ENCODE peak calls at places on chromosomes 11 and 22, in six cellular contexts. One of them, this sample, is unnamed. For H3K27me3, the result is how much of the 10 kb centered on the place peaks cover.

GRCh38 chr11:76918941-76919386 is 58.2 kb downstream of the ACER3 start:
- DNase-seq in right atrium auricular region: no peak
- DNase-seq in neural progenitor cell: peak
- DNase-seq in mammary epithelial cell: peak
- DNase-seq in heart right ventricle: no peak
- DNase-seq in esophagus squamous epithelium: no peak
- DNase-seq in this sample: peak

GRCh38 chr11:126465573-126466287 is 110.2 kb downstream of the ST3GAL4 start:
- DNase-seq in heart right ventricle: no peak
- DNase-seq in esophagus squamous epithelium: no peak
- DNase-seq in neural progenitor cell: no peak
- DNase-seq in right atrium auricular region: no peak
- DNase-seq in mammary epithelial cell: no peak
- DNase-seq in this sample: peak

GRCh38 chr22:50200333-50201190 is at the start of gene SELENOO:
- DNase-seq in mammary epithelial cell: peak
- DNase-seq in heart right ventricle: peak
- DNase-seq in right atrium auricular region: peak
- DNase-seq in esophagus squamous epithelium: peak
- DNase-seq in neural progenitor cell: peak
- DNase-seq in this sample: peak

GRCh38 chr11:110896358-110896757 is 184.1 kb upstream of the ARHGAP20 start:
- DNase-seq in esophagus squamous epithelium: no peak
- DNase-seq in neural progenitor cell: no peak
- DNase-seq in mammary epithelial cell: no peak
- DNase-seq in heart right ventricle: no peak
- DNase-seq in right atrium auricular region: no peak
- DNase-seq in this sample: peak

GRCh38 chr22:45477366-45478107 is 25.1 kb upstream of the FBLN1 start:
- DNase-seq in neural progenitor cell: no peak
- DNase-seq in mammary epithelial cell: no peak
- DNase-seq in heart right ventricle: no peak
- DNase-seq in right atrium auricular region: no peak
- DNase-seq in esophagus squamous epithelium: no peak
- DNase-seq in this sample: no peak

GRCh38 chr22:31253949-31254348 is 38.3 kb downstream of the PIK3IP1 start:
- DNase-seq in heart right ventricle: peak
- DNase-seq in right atrium auricular region: no peak
- DNase-seq in neural progenitor cell: no peak
- DNase-seq in mammary epithelial cell: peak
- DNase-seq in esophagus squamous epithelium: no peak
- DNase-seq in this sample: no peak

GRCh38 chr22:25083414-25084166 is 116.1 kb upstream of the CRYBB3 start:
- DNase-seq in heart right ventricle: no peak
- DNase-seq in right atrium auricular region: no peak
- DNase-seq in esophagus squamous epithelium: no peak
- DNase-seq in neural progenitor cell: peak
- DNase-seq in mammary epithelial cell: peak
- DNase-seq in this sample: no peak

GRCh38 chr11:134045799-134046635 is 22.9 kb upstream of the JAM3 start:
- DNase-seq in neural progenitor cell: peak
- DNase-seq in heart right ventricle: peak
- DNase-seq in esophagus squamous epithelium: no peak
- DNase-seq in right atrium auricular region: no peak
- DNase-seq in mammary epithelial cell: no peak
- DNase-seq in this sample: no peak

GRCh38 chr11:3158821-3159220 is 6.3 kb downstream of the OSBPL5 start:
- DNase-seq in mammary epithelial cell: no peak
- DNase-seq in right atrium auricular region: no peak
- DNase-seq in neural progenitor cell: no peak
- DNase-seq in esophagus squamous epithelium: no peak
- DNase-seq in heart right ventricle: peak
- DNase-seq in this sample: no peak

GRCh38 chr22:20566420-20567260 is 59.2 kb downstream of the MED15 start:
- DNase-seq in heart right ventricle: no peak
- DNase-seq in mammary epithelial cell: peak
- DNase-seq in right atrium auricular region: no peak
- DNase-seq in esophagus squamous epithelium: no peak
- DNase-seq in neural progenitor cell: no peak
- DNase-seq in this sample: no peak

DNA sequence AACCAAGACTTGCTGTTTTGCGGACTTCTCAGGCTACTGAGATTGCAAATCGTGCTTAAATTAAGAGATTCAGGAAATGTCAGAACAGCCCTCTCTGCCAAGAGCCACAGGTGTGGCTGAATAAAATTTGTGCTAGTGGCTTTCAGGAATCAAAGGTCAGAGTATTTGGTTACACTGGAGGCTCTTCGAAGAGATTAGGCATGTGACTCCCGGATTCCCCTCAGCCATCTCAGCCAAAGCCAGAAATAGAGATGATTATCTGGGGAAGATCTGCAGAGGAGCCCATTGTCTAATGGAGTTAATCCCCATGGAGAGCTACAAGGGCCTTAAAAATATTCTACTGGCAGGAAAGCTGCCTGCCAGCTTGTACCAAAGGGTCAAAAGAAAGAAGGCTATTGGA is 1259.5 kb downstream of the TBC1D22A start:
- DNase-seq in right atrium auricular region: no peak
- DNase-seq in heart right ventricle: no peak
- DNase-seq in neural progenitor cell: peak
- DNase-seq in esophagus squamous epithelium: no peak
- DNase-seq in mammary epithelial cell: no peak
- DNase-seq in this sample: no peak
- TF ChIP-seq CTCF in right atrium auricular region: no peak
- TF ChIP-seq CTCF in heart right ventricle: no peak
- TF ChIP-seq CTCF in neural progenitor cell: no peak
- TF ChIP-seq CTCF in esophagus squamous epithelium: no peak
- TF ChIP-seq CTCF in mammary epithelial cell: no peak
- TF ChIP-seq CTCF in this sample: no peak

DNA sequence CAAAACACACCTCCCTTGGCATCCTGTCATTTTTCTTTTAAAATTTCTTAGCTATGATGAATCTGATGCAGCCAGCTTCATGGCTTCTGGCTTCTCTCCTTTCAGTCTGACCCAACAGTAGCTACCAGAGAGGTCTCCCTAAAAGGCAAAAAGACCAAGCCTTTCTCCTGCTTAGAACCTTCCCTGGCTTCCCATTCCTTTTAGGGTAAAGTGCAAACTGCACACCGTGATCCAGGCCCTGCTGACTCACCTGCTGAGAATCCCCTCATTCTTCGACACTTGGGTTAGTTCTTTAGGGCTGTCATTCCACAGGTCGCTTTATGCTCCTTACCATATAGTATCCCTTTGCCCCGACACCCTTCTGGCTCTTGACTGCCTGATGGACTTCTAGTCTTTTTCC is 362.4 kb downstream of the MIAT start:
- DNase-seq in esophagus squamous epithelium: no peak
- DNase-seq in mammary epithelial cell: peak
- DNase-seq in neural progenitor cell: no peak
- DNase-seq in right atrium auricular region: no peak
- DNase-seq in heart right ventricle: no peak
- DNase-seq in this sample: no peak
- H3K27me3 ChIP-seq in esophagus squamous epithelium: under half
- H3K27me3 ChIP-seq in mammary epithelial cell: under half
- H3K27me3 ChIP-seq in neural progenitor cell: under half
- H3K27me3 ChIP-seq in right atrium auricular region: under half
- H3K27me3 ChIP-seq in heart right ventricle: under half
- H3K27me3 ChIP-seq in this sample: under half

GRCh38 chr11:8318536-8318935 is 54.9 kb upstream of the LMO1 start:
- DNase-seq in neural progenitor cell: peak
- DNase-seq in heart right ventricle: no peak
- DNase-seq in esophagus squamous epithelium: no peak
- DNase-seq in mammary epithelial cell: no peak
- DNase-seq in right atrium auricular region: no peak
- DNase-seq in this sample: no peak
- TF ChIP-seq CTCF in neural progenitor cell: peak
- TF ChIP-seq CTCF in heart right ventricle: peak
- TF ChIP-seq CTCF in esophagus squamous epithelium: no peak
- TF ChIP-seq CTCF in mammary epithelial cell: peak
- TF ChIP-seq CTCF in right atrium auricular region: no peak
- TF ChIP-seq CTCF in this sample: peak

GRCh38 chr22:37329239-37330140 is 47.2 kb downstream of the CYTH4 start:
- DNase-seq in right atrium auricular region: no peak
- DNase-seq in mammary epithelial cell: peak
- DNase-seq in esophagus squamous epithelium: no peak
- DNase-seq in heart right ventricle: no peak
- DNase-seq in neural progenitor cell: peak
- DNase-seq in this sample: no peak
- H3K27me3 ChIP-seq in right atrium auricular region: under half
- H3K27me3 ChIP-seq in mammary epithelial cell: under half
- H3K27me3 ChIP-seq in esophagus squamous epithelium: under half
- H3K27me3 ChIP-seq in heart right ventricle: under half
- H3K27me3 ChIP-seq in neural progenitor cell: under half
- H3K27me3 ChIP-seq in this sample: under half

DNA sequence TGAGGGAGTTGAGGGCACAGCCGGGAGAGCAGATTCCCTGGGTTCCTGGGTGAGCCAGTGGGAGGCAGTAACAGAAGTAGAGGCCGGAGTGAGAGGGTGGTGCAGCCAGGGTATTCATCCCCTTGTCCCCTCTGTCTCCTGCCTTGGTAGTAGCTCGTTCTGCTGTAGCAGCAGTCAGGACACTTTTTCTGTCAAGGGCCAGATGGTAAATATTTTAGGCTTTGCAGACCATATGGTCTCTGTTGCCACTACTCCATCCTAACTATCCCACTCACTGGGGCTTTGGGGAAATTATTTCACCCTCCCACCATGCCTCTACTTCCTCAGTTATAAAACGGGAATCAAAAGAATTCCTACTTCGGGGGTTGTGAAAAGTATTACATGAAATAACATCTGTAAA is 90.0 kb upstream of the LDLRAD3 start:
- DNase-seq in neural progenitor cell: no peak
- DNase-seq in heart right ventricle: no peak
- DNase-seq in right atrium auricular region: no peak
- DNase-seq in esophagus squamous epithelium: no peak
- DNase-seq in mammary epithelial cell: no peak
- DNase-seq in this sample: no peak
- TF ChIP-seq CTCF in neural progenitor cell: no peak
- TF ChIP-seq CTCF in heart right ventricle: no peak
- TF ChIP-seq CTCF in right atrium auricular region: no peak
- TF ChIP-seq CTCF in esophagus squamous epithelium: no peak
- TF ChIP-seq CTCF in mammary epithelial cell: no peak
- TF ChIP-seq CTCF in this sample: no peak

This sample was measured in A673.